ENCODE peak calls at places on chromosomes 3 and 15, in nine cellular contexts. F is HTR-8/SVneo; K is T-helper 2 cell; W is activated CD4-positive, alpha-beta T cell treated with anti-CD3 and anti-CD28 coated beads, Interleukin-2, amount 50 U/mL, for 4 hours; J is MV-4-11; T is SK-MEL-5; Y is retina; A is dermis microvascular lymphatic vessel endothelial cell; L is amniotic stem cell. X is an unnamed sample.

GRCh38 chr3:184715943-184716651 is 4.2 kb upstream of the MAGEF1 start:
- DNase-seq in K (no peak), T (no peak), A (no peak), Y (no peak), F (no peak), J (no peak), W (no peak), L (no peak), X (no peak)

GRCh38 chr3:136189043-136189442 is 7.1 kb downstream of the MSL2 start:
- DNase-seq in J (no peak), Y (no peak), W (no peak), K (no peak), A (no peak), F (no peak), T (no peak), L (no peak), X (no peak)

GRCh38 chr15:55357774-55358173 is 38.8 kb downstream of the PIGB start:
- DNase-seq in F (no peak), A (peak), K (no peak), J (no peak), W (no peak), T (no peak), Y (no peak), L (no peak), X (no peak)

GRCh38 chr3:132625613-132626012 is 28.5 kb downstream of the ACKR4 start:
- DNase-seq in W (no peak), A (no peak), Y (no peak), L (no peak), F (no peak), T (no peak), J (peak), K (no peak), X (no peak)

GRCh38 chr3:71117572-71118247 is 465.8 kb downstream of the FOXP1 start:
- DNase-seq in W (no peak), L (no peak), J (no peak), Y (no peak), A (no peak), T (no peak), K (no peak), F (no peak), X (no peak)

GRCh38 chr3:10306156-10306555 is 13.4 kb upstream of the GHRL start:
- DNase-seq in J (no peak), A (no peak), F (no peak), W (no peak), L (no peak), T (no peak), Y (no peak), K (no peak), X (no peak)

GRCh38 chr15:31427411-31427810 is 100.8 kb downstream of the KLF13 start:
- DNase-seq in F (no peak), T (no peak), W (no peak), L (no peak), Y (no peak), J (peak), K (no peak), A (no peak), X (no peak)

GRCh38 chr3:190486201-190486865 is 27.6 kb upstream of the IL1RAP start:
- DNase-seq in A (peak), L (no peak), K (no peak), W (no peak), Y (no peak), F (no peak), J (no peak), T (no peak), X (peak)

GRCh38 chr3:193711964-193712598 is 119.1 kb downstream of the OPA1 start:
- DNase-seq in F (no peak), L (no peak), Y (peak), A (no peak), T (no peak), J (no peak), K (no peak), W (no peak), X (no peak)

GRCh38 chr3:124429129-124429815 is 301.0 kb upstream of the UMPS start:
- DNase-seq in K (no peak), T (peak), Y (no peak), A (peak), W (no peak), F (peak), J (no peak), L (no peak), X (peak)